ENCODE peak calls at places on chromosomes 4 and X, in seven cellular contexts. D is amniotic stem cell, H is RPMI8226, V is nucleus accumbens, E is NCI-H1417, O is glutamatergic neuron, W is iPS-NIHi11. P is an unnamed sample.

GRCh38 chr4:162163892-162164759 is at the start of gene FSTL5:
- DNase-seq in D (peak), W (peak), E (no peak), O (peak), V (peak), H (peak), P (peak)

GRCh38 chrX:2967584-2967983 is 38.4 kb upstream of the ARSD start:
- DNase-seq in O (no peak), V (no peak), H (no peak), D (no peak), W (no peak), E (no peak), P (no peak)

GRCh38 chrX:115399306-115399705 is 109.8 kb downstream of the LUZP4 start:
- DNase-seq in D (no peak), O (no peak), H (no peak), E (no peak), W (no peak), V (no peak), P (no peak)

GRCh38 chr4:158172558-158173258 is at the start of gene GASK1B:
- DNase-seq in H (peak), W (peak), V (no peak), O (no peak), D (peak), E (no peak), P (peak)

GRCh38 chr4:158162637-158163036 is 10.2 kb downstream of the GASK1B start:
- DNase-seq in V (no peak), D (no peak), E (no peak), O (no peak), W (no peak), H (no peak), P (no peak)

GRCh38 chr4:77040265-77040664 is 35.5 kb downstream of the CCNI start:
- DNase-seq in O (no peak), H (no peak), D (peak), W (no peak), E (no peak), V (no peak), P (no peak)

GRCh38 chr4:23674694-23675093 is 215.2 kb downstream of the PPARGC1A start:
- DNase-seq in V (no peak), H (no peak), D (no peak), W (no peak), O (no peak), E (no peak), P (no peak)

GRCh38 chr4:143083811-143084472 is 100.8 kb upstream of the USP38 start:
- DNase-seq in W (no peak), H (no peak), D (no peak), O (no peak), V (no peak), E (no peak), P (no peak)

GRCh38 chr4:81609844-81610243 is 138.1 kb upstream of the RASGEF1B start:
- DNase-seq in E (no peak), W (no peak), D (no peak), H (no peak), O (no peak), V (no peak), P (no peak)

P was measured in SHP77 treated with DMSO at 0.1 percent for 48 hours.